ENCODE peak calls at places on chromosomes 5 and 9, in seven cellular contexts. C is SW480; W is mammary epithelial cell; Y is HEK293T; K is activated CD4-positive, alpha-beta T cell treated with anti-CD3 and anti-CD28 coated beads, Interleukin-2, amount 10 ng/mL, durations not matched to agents 7 days and 5 days; Z is fibroblast of pulmonary artery; S is T follicular helper cell. B is an unnamed sample.

GRCh38 chr5:132179410-132179809 is 48.2 kb downstream of the P4HA2 start:
- DNase-seq in C (no peak), W (peak; percentile 15), Y (no peak), K (no peak), Z (no peak), S (no peak), B (no peak)

GRCh38 chr5:80659111-80659510 is 4.3 kb upstream of the DHFR start:
- DNase-seq in C (no peak), W (peak; percentile 25), Y (no peak), K (no peak), Z (peak; percentile 4), S (no peak), B (peak; percentile 31)

GRCh38 chr5:147643142-147643541 is 133.3 kb upstream of the DPYSL3 start:
- DNase-seq in C (no peak), W (peak; percentile 58), Y (no peak), K (no peak), Z (no peak), S (no peak), B (no peak)

GRCh38 chr9:93061791-93062299 is 3.3 kb downstream of the SUSD3 start:
- DNase-seq in C (peak; percentile 44), W (no peak), Y (no peak), K (peak; percentile 37), Z (no peak), S (no peak), B (no peak)

GRCh38 chr5:173812811-173813550 is 75.2 kb upstream of the CPEB4 start:
- DNase-seq in C (no peak), W (peak; percentile 27), Y (no peak), K (no peak), Z (peak; percentile 78), S (no peak), B (no peak)

GRCh38 chr5:171906703-171907590 is 99.5 kb downstream of the FBXW11 start:
- DNase-seq in C (no peak), W (no peak), Y (no peak), K (no peak), Z (no peak), S (no peak), B (no peak)

GRCh38 chr9:93589688-93590087 is 13.3 kb downstream of the PHF2 start:
- DNase-seq in C (peak; percentile 68), W (no peak), Y (no peak), K (no peak), Z (no peak), S (no peak), B (peak; percentile 40)

GRCh38 chr9:80163889-80164288 is 592.1 kb downstream of the TLE4 start:
- DNase-seq in C (no peak), W (no peak), Y (no peak), K (no peak), Z (no peak), S (no peak), B (no peak)

GRCh38 chr5:138649775-138650174 is 74.6 kb upstream of the HSPA9 start:
- DNase-seq in C (no peak), W (no peak), Y (no peak), K (no peak), Z (no peak), S (no peak), B (no peak)

GRCh38 chr5:107268241-107268640 is 402.5 kb downstream of the EFNA5 start:
- DNase-seq in C (no peak), W (no peak), Y (no peak), K (no peak), Z (no peak), S (no peak), B (no peak)

GRCh38 chr5:56052735-56053134 is 58.0 kb upstream of the IL6ST start:
- DNase-seq in C (no peak), W (no peak), Y (no peak), K (no peak), Z (no peak), S (no peak), B (no peak)

GRCh38 chr9:136777359-136777758 is 13.0 kb upstream of the LCN15 start:
- DNase-seq in C (no peak), W (no peak), Y (no peak), K (no peak), Z (no peak), S (no peak), B (no peak)

GRCh38 chr5:4252322-4252721 is 656.7 kb downstream of the IRX1 start:
- DNase-seq in C (no peak), W (no peak), Y (no peak), K (no peak), Z (no peak), S (no peak), B (no peak)

GRCh38 chr5:115855959-115856358 is 14.2 kb downstream of the AP3S1 start:
- DNase-seq in C (no peak), W (no peak), Y (no peak), K (no peak), Z (peak; percentile 66), S (no peak), B (no peak)

GRCh38 chr9:134187110-134187531 is 22.8 kb upstream of the RNU6ATAC start:
- DNase-seq in C (no peak), W (no peak), Y (no peak), K (no peak), Z (no peak), S (no peak), B (no peak)

GRCh38 chr5:113204525-113205161 is 228.0 kb downstream of the DCP2 start:
- DNase-seq in C (no peak), W (peak; percentile 81), Y (no peak), K (no peak), Z (peak; percentile 84), S (no peak), B (peak; percentile 20)

GRCh38 chr9:15354713-15355112 is 47.7 kb upstream of the TTC39B start:
- DNase-seq in C (no peak), W (no peak), Y (no peak), K (peak; percentile 21), Z (no peak), S (no peak), B (no peak)

GRCh38 chr9:27276182-27277030 is 20.5 kb downstream of the EQTN start:
- DNase-seq in C (peak; percentile 54), W (peak; percentile 35), Y (peak; percentile 56), K (peak; percentile 16), Z (peak; percentile 77), S (no peak), B (peak; percentile 44)

GRCh38 chr5:154857091-154857533 is 1.3 kb upstream of the CNOT8 start:
- DNase-seq in C (no peak), W (no peak), Y (no peak), K (peak; percentile 66), Z (no peak), S (peak; percentile 36), B (no peak)

GRCh38 chr9:4739587-4740372 is 1.2 kb downstream of the AK3 start:
- DNase-seq in C (no peak), W (peak; percentile 23), Y (no peak), K (no peak), Z (peak; percentile 24), S (no peak), B (no peak)

GRCh38 chr5:68708156-68708841 is 385.5 kb upstream of the SLC30A5 start:
- DNase-seq in C (no peak), W (no peak), Y (no peak), K (no peak), Z (no peak), S (no peak), B (no peak)

GRCh38 chr5:1489754-1490153 is 34.0 kb downstream of the LPCAT1 start:
- DNase-seq in C (no peak), W (no peak), Y (no peak), K (no peak), Z (no peak), S (no peak), B (no peak)

GRCh38 chr9:38432922-38433510 is 8.8 kb upstream of the IGFBPL1 start:
- DNase-seq in C (peak; percentile 47), W (peak; percentile 21), Y (peak; percentile 46), K (no peak), Z (peak; percentile 64), S (no peak), B (no peak)

GRCh38 chr5:390571-391491 is 52.1 kb upstream of the EXOC3 start:
- DNase-seq in C (no peak), W (no peak), Y (no peak), K (peak; percentile 5), Z (no peak), S (no peak), B (no peak)

GRCh38 chr5:131810510-131811249 is 13.9 kb upstream of the FNIP1 start:
- DNase-seq in C (peak; percentile 20), W (no peak), Y (peak; percentile 12), K (peak; percentile 31), Z (peak; percentile 33), S (no peak), B (no peak)

GRCh38 chr5:1547236-1547635 is 23.5 kb upstream of the LPCAT1 start:
- DNase-seq in C (no peak), W (no peak), Y (no peak), K (no peak), Z (no peak), S (no peak), B (no peak)

GRCh38 chr5:170289749-170290148 is 7.8 kb downstream of the LCP2 start:
- DNase-seq in C (no peak), W (no peak), Y (no peak), K (no peak), Z (no peak), S (no peak), B (no peak)

GRCh38 chr5:79182141-79182540 is 53.8 kb upstream of the JMY start:
- DNase-seq in C (no peak), W (no peak), Y (no peak), K (no peak), Z (no peak), S (no peak), B (no peak)

GRCh38 chr5:1930880-1931589 is 48.3 kb upstream of the IRX4 start:
- DNase-seq in C (no peak), W (peak; percentile 64), Y (no peak), K (no peak), Z (no peak), S (no peak), B (no peak)

GRCh38 chr9:71858812-71859211 is 52.2 kb downstream of the ABHD17B start:
- DNase-seq in C (no peak), W (peak; percentile 61), Y (no peak), K (no peak), Z (no peak), S (no peak), B (peak; percentile 12)

GRCh38 chr5:18517641-18518380 is 883.6 kb downstream of the TAF11L14 start:
- DNase-seq in C (no peak), W (no peak), Y (no peak), K (no peak), Z (no peak), S (no peak), B (no peak)

GRCh38 chr5:171968512-171968911 is 37.9 kb downstream of the FBXW11 start:
- DNase-seq in C (no peak), W (no peak), Y (no peak), K (no peak), Z (no peak), S (no peak), B (no peak)

GRCh38 chr9:77502568-77502967 is 145.6 kb downstream of the GNA14 start:
- DNase-seq in C (no peak), W (no peak), Y (no peak), K (no peak), Z (peak; percentile 24), S (no peak), B (no peak)

GRCh38 chr5:60125636-60126035 is 232.1 kb upstream of the PDE4D start:
- DNase-seq in C (no peak), W (no peak), Y (no peak), K (no peak), Z (no peak), S (no peak), B (no peak)

GRCh38 chr5:96219580-96220281 is 213.3 kb downstream of the PCSK1 start:
- DNase-seq in C (no peak), W (peak; percentile 88), Y (no peak), K (no peak), Z (peak; percentile 71), S (no peak), B (peak; percentile 74)

B was measured in brain microvascular endothelial cell.